ENCODE peak calls at places on chromosomes 7 and 10, in four cellular contexts. X is neuronal stem cell, O is mesenchymal stem cell, K is H9. I is an unnamed sample.
A peak's percentile ranks its signal among the peaks of the same experiment; 100 is the strongest.

GRCh38 chr7:457814-458510 is 61.7 kb downstream of the PDGFA start:
- DNase-seq in X (no peak), O (no peak), K (no peak), I (no peak)

GRCh38 chr10:59745163-59745650 is 8.0 kb downstream of the MRLN start:
- DNase-seq in O (no peak), K (no peak), X (no peak), I (no peak)

GRCh38 chr7:778271-778967 is 51.3 kb upstream of the PRKAR1B start:
- DNase-seq in K (no peak), O (no peak), X (no peak), I (no peak)

GRCh38 chr10:48316236-48316635 is 9.8 kb downstream of the MAPK8 start:
- DNase-seq in K (no peak), O (no peak), X (no peak), I (peak; percentile 73)

GRCh38 chr7:123184271-123184670 is 15.5 kb downstream of the SLC13A1 start:
- DNase-seq in K (no peak), X (no peak), O (peak; percentile 13), I (no peak)

GRCh38 chr7:100673302-100673941 is at the start of gene GNB2:
- DNase-seq in X (peak; percentile 99), O (peak; percentile 99), K (peak; percentile 99), I (peak; percentile 99)

GRCh38 chr7:24500599-24501451 is 72.4 kb upstream of the PALS2 start:
- DNase-seq in K (no peak), O (no peak), X (no peak), I (no peak)

GRCh38 chr10:75401569-75402485 is at the start of gene ZNF503:
- DNase-seq in X (peak; percentile 97), O (peak; percentile 98), K (peak; percentile 95), I (peak; percentile 45)

GRCh38 chr10:72455889-72456588 is 101.3 kb upstream of the DNAJB12 start:
- DNase-seq in K (no peak), O (peak; percentile 10), X (no peak), I (no peak)

GRCh38 chr7:23418046-23418445 is 52.2 kb downstream of the IGF2BP3 start:
- DNase-seq in K (no peak), O (peak; percentile 84), X (no peak), I (no peak)

GRCh38 chr10:45470098-45471012 is 96.3 kb downstream of the ALOX5 start:
- DNase-seq in K (peak; percentile 68), X (no peak), O (peak; percentile 90), I (peak; percentile 59)

GRCh38 chr7:96388166-96388565 is 66.3 kb upstream of the SLC25A13 start:
- DNase-seq in X (no peak), O (peak; percentile 44), K (no peak), I (peak; percentile 12)

GRCh38 chr7:18667466-18667865 is 171.9 kb downstream of the HDAC9 start:
- DNase-seq in X (no peak), O (peak; percentile 83), K (no peak), I (no peak)

GRCh38 chr7:84085147-84085546 is 109.4 kb downstream of the SEMA3A start:
- DNase-seq in X (no peak), O (peak; percentile 60), K (no peak), I (no peak)

GRCh38 chr7:1587738-1588137 is 17.9 kb upstream of the PSMG3 start:
- DNase-seq in K (no peak), O (no peak), X (no peak), I (no peak)

DNA sequence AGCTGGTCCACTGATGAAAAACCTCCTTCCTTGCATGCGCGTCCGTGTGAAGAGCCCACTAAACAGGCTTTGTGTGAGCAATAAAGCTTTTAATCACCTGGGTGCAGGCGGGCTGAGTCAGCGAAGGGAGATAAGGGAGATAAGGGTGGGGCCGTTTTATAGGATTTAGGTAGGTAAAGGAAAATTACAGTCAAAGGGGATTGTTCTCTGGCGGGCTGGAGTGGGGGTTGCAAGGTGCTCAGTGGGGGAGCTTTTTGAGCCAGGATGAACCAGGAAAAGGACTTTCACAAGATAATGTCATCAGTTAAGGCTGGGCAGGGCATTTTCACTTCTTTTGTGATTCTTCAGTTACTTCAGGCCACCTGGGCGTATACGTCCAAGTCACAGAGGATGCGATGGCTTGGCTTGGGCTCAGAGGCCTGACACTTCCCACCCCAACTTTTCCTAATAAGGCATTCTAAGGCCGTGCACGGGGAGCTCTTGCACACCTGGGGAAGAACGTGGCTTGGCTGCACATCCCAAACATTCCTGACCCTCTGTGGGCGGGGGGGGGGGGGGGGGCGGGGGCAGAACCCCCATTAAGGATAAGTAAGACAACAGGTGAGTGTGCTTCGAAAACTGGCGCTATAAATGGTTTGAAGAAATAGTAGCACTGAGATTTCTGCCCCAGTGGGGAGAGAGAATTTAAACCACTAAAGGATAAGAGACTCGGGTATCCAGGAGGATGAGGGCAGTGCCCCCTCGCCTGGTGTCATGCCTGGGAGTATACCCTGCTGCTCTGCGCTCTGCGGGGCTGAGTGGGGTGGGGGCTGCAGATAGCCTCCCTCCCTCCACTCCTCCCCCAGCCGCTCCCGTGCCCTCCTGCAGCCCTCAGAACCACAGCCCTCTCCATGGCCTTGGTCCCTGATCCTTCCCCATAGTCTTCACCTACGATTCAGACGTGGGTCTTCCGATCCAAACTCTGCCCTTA is 217.6 kb downstream of the MLLT10 start:
- DNase-seq in K (peak; percentile 88), X (no peak), O (no peak), I (peak; percentile 60)
- H2BK12ac ChIP-seq in K (peak overlapping the region; percentile 98), X (no peak overlapping the region), O (no peak overlapping the region), I (no peak overlapping the region)

DNA sequence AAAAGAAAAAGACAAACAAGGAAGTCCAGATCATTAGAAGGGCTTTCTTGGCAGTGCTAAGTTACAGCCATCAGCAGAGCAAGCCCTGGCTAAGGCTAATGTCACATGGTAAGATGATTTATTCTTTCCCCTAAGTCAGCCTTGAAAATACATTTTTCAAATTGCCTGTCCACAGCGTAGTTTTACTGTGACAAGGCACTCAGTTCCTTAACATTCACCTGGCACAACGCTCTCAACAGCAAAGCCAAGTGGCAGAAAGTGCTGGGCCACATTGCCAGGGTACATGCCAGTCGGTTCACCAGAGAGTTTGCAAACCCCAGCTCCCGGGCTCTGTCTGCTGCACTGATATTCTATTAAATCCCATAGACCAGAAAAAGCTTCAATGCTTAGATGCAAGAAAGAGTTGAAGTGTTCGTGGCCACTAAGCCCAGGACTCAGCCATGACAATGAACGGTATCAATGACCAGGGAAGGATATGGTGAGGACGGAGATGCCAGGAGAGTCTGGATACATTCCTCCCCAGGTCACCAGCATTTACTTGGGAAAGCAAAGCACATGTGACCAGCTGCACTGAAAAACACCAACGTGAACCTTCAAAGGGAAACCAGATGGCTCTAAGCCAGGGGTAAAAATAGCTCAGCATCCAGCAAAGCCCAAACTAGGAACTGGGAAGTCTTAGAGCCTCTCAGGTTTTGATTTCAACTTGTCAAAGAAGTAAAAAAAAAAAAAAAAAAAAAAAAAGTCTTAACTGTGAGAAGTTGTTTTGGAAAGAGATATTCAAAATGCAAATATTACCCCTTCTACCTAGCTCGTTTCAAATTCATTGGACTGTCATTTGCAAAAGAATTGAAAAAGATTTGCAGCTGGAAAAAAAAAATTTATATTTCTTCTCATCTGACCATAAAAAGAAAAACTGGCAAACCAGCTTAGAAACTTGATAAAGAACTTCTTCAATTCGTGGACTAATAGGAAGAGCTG is 23.9 kb upstream of the MPP7 start:
- DNase-seq in K (peak; percentile 36), X (no peak), O (peak; percentile 37), I (peak; percentile 30)
- H2BK5ac ChIP-seq in K (no peak overlapping the region), X (no peak overlapping the region), O (no peak overlapping the region), I (no peak overlapping the region)

DNA sequence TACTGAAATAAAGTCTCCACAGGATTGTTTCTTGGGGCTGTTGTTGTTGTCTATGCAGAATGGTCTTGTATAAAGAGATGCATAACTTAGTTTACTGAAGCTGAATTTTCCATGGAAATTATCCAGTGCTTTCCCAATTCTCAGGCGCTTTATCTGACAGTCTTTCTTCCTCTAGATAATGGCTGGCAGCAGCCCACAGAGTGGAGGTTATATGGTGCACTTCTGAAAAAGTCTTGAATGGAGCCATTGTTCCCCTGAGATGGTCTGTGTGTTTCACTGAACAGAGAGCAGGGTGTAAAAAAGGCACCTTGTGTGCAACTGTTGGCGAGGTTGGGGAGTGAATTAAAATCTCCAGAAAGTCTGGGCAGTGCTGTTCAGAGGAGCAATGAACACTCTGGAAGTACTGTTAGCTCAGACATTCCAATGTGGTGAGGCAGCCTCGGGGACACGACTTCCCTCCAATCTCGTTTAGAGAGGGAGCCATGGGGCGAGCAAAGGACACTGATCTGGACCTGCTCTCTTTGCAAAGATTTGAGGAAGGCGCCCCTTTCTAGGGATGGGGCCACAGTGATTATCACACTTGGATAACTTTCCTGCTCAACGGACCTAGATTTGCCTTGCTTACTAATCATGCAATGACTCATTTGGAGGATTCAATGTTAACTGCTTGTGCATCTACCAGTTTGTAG is 2.0 kb upstream of the PLCE1 start:
- DNase-seq in X (peak; percentile 39), O (peak; percentile 83), K (peak; percentile 57), I (peak; percentile 69)
- H3K27me3 ChIP-seq in X (peaks cover 2% of the 10 kb centered on the region), O (peaks cover 11% of the 10 kb centered on the region), K (peaks cover 41% of the 10 kb centered on the region), I (peaks cover 15% of the 10 kb centered on the region)

GRCh38 chr10:93072713-93073538 is 767 bp upstream of the CYP26A1 start:
- DNase-seq in X (no peak), K (peak; percentile 42), O (no peak), I (no peak)

GRCh38 chr10:93071177-93071472 is 2.6 kb upstream of the CYP26A1 start:
- DNase-seq in K (no peak), X (no peak), O (no peak), I (no peak)

GRCh38 chr10:93071674-93072224 is 1.9 kb upstream of the CYP26A1 start:
- DNase-seq in K (peak; percentile 83), X (no peak), O (no peak), I (peak; percentile 65)

GRCh38 chr10:93073539-93074136 is at the start of gene CYP26A1:
- DNase-seq in O (no peak), X (no peak), K (peak; percentile 62), I (peak; percentile 43)

GRCh38 chr10:93072225-93072712 is 1.4 kb upstream of the CYP26A1 start:
- DNase-seq in X (no peak), K (peak; percentile 57), O (no peak), I (peak; percentile 50)
- H2BK12ac ChIP-seq in X (no peak overlapping the region), K (no peak overlapping the region), O (no peak overlapping the region), I (no peak overlapping the region)

GRCh38 chr7:27150568-27151340 is 1.6 kb downstream of the HOXA3 start:
- DNase-seq in K (peak; percentile 82), X (no peak), O (peak; percentile 65), I (peak; percentile 50)

GRCh38 chr7:27151945-27152815 is at the start of gene HOXA3:
- DNase-seq in O (peak; percentile 50), X (no peak), K (no peak), I (no peak)

GRCh38 chr7:27152816-27153486 is 568 bp upstream of the HOXA3 start:
- DNase-seq in K (peak; percentile 25), O (no peak), X (no peak), I (no peak)

GRCh38 chr7:27149817-27150567 is 2.4 kb downstream of the HOXA3 start:
- DNase-seq in X (no peak), O (no peak), K (no peak), I (no peak)

DNA sequence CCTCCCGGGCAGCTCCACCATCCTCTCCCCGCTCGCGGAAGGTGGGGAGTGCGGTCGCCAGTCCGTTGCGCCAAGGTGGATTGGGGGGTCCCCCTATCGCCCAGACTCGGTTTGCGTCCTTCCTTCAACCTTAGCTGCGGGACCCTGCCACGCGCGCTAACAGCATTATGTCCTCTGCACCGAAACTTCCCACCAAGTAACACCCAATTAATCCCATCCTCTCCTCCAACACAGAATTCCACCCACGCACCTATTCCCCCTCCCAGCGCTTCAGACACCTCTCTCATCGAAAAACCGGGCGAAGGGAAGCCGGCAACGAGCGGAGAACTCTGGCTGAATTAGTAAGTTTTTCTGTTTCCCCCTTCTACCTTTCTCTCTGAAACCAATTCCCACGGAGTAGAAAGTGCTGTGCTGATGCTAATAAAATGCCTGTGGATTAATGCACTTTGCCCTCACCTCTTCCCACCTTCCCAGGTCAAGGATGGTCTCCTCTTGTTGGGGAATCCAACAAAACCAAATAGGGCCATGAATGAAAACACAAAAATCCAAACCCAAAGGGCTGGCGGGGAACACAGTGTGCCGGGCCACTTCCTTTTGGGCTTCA is 940 bp downstream of the HOXA3 start:
- DNase-seq in K (no peak), X (no peak), O (no peak), I (no peak)
- H2BK5ac ChIP-seq in K (no peak overlapping the region), X (no peak overlapping the region), O (no peak overlapping the region), I (no peak overlapping the region)

I was measured in trophoblast cell.